ENCODE peak calls at places on chromosomes 13 and 19, in six cellular contexts. C is colonic mucosa; R is activated CD4-positive, alpha-beta T cell treated with anti-CD3 and anti-CD28 coated beads for 36 hours; E is AG08395; K is activated effector memory CD4-positive, alpha-beta T cell treated with anti-CD3 and anti-CD28 coated beads, Interleukin-2, amount 50 U/mL, for 16 hours; G is neuronal stem cell. M is an unnamed sample.

GRCh38 chr13:99959538-99960230 is 11.9 kb downstream of the ZIC5 start:
- DNase-seq in C (no peak), R (peak; percentile 26), E (no peak), K (peak; percentile 64), G (no peak), M (peak; percentile 66)

GRCh38 chr13:63455938-63456337 is 2040.3 kb upstream of the PCDH20 start:
- DNase-seq in C (no peak), R (no peak), E (no peak), K (no peak), G (no peak), M (no peak)

GRCh38 chr13:98202026-98202425 is 25.0 kb upstream of the RNF113B start:
- DNase-seq in C (peak; percentile 52), R (no peak), E (no peak), K (no peak), G (no peak), M (no peak)

GRCh38 chr19:33903489-33903850 is 106.8 kb downstream of the KCTD15 start:
- DNase-seq in C (no peak), R (no peak), E (no peak), K (no peak), G (no peak), M (no peak)

GRCh38 chr13:113855012-113855921 is 8.6 kb downstream of the GAS6 start:
- DNase-seq in C (peak; percentile 74), R (no peak), E (peak; percentile 55), K (peak; percentile 54), G (no peak), M (peak; percentile 85)

GRCh38 chr19:40304306-40304705 is 19.2 kb upstream of the AKT2 start:
- DNase-seq in C (no peak), R (no peak), E (no peak), K (peak; percentile 28), G (no peak), M (no peak)

GRCh38 chr19:39175564-39175963 is 21.2 kb upstream of the NCCRP1 start:
- DNase-seq in C (no peak), R (no peak), E (no peak), K (no peak), G (no peak), M (no peak)

GRCh38 chr19:55156202-55157063 is 1.1 kb downstream of the TNNI3 start:
- DNase-seq in C (peak; percentile 91), R (peak; percentile 68), E (peak; percentile 68), K (peak; percentile 73), G (peak; percentile 91), M (no peak)

GRCh38 chr13:24747248-24748151 is 16.5 kb upstream of the RNF17 start:
- DNase-seq in C (no peak), R (peak; percentile 58), E (no peak), K (no peak), G (peak; percentile 17), M (no peak)

GRCh38 chr19:2661615-2662014 is 40.9 kb downstream of the GNG7 start:
- DNase-seq in C (no peak), R (peak; percentile 64), E (no peak), K (no peak), G (no peak), M (no peak)

GRCh38 chr19:46731007-46731501 is 14.1 kb upstream of the PRKD2 start:
- DNase-seq in C (no peak), R (no peak), E (peak; percentile 90), K (no peak), G (no peak), M (peak; percentile 87)

GRCh38 chr19:41641879-41642485 is 15.1 kb upstream of the CEACAM4 start:
- DNase-seq in C (peak; percentile 88), R (peak; percentile 82), E (peak; percentile 84), K (peak; percentile 88), G (peak; percentile 9), M (no peak)

GRCh38 chr19:2481466-2481865 is 5.5 kb downstream of the GADD45B start:
- DNase-seq in C (no peak), R (no peak), E (no peak), K (no peak), G (no peak), M (no peak)

GRCh38 chr19:43518051-43518450 is 8.9 kb downstream of the ETHE1 start:
- DNase-seq in C (no peak), R (no peak), E (no peak), K (no peak), G (no peak), M (peak; percentile 5)

GRCh38 chr13:76383671-76384461 is 502.3 kb downstream of the KCTD12 start:
- DNase-seq in C (peak; percentile 20), R (no peak), E (peak; percentile 67), K (no peak), G (no peak), M (no peak)

GRCh38 chr19:40400521-40400920 is 10.5 kb upstream of the HIPK4 start:
- DNase-seq in C (no peak), R (no peak), E (no peak), K (no peak), G (no peak), M (no peak)

GRCh38 chr13:77330009-77330471 is 3.1 kb upstream of the MYCBP2 start:
- DNase-seq in C (no peak), R (no peak), E (no peak), K (no peak), G (no peak), M (no peak)

GRCh38 chr13:64347662-64348061 is 2882.5 kb downstream of the PCDH9 start:
- DNase-seq in C (no peak), R (no peak), E (no peak), K (no peak), G (no peak), M (no peak)

GRCh38 chr19:32224371-32225244 is 120.8 kb upstream of the ZNF507 start:
- DNase-seq in C (peak; percentile 49), R (peak; percentile 80), E (peak; percentile 86), K (peak; percentile 84), G (peak; percentile 60), M (peak; percentile 88)

GRCh38 chr19:1574354-1574753 is 6.2 kb upstream of the MEX3D start:
- DNase-seq in C (no peak), R (no peak), E (no peak), K (no peak), G (no peak), M (no peak)

M was measured in posterior vena cava.